ENCODE peak calls at places on chromosomes 7 and 10, in four cellular contexts. O, M, F and W are unnamed samples.

GRCh38 chr10:28774051-28774995 is 97.0 kb downstream of the BAMBI start:
- DNase-seq in M (no peak), O (no peak), F (no peak), W (no peak)

GRCh38 chr10:78176320-78177012 is 142.8 kb downstream of the RPS24 start:
- DNase-seq in O (no peak), M (no peak), F (no peak), W (no peak)

GRCh38 chr10:665579-666091 is 23.8 kb downstream of the DIP2C start:
- DNase-seq in F (no peak), O (no peak), M (no peak), W (no peak)

GRCh38 chr10:3783721-3784432 is 1.1 kb downstream of the KLF6 start:
- DNase-seq in M (peak), F (no peak), O (peak), W (peak)

GRCh38 chr7:151844080-151844827 is 32.7 kb downstream of the PRKAG2 start:
- DNase-seq in O (no peak), M (no peak), F (no peak), W (no peak)

GRCh38 chr7:91348686-91349085 is 84.5 kb downstream of the FZD1 start:
- DNase-seq in O (no peak), F (no peak), M (no peak), W (no peak)

GRCh38 chr7:42639930-42640329 is 271.9 kb downstream of the C7orf25 start:
- DNase-seq in F (no peak), M (no peak), O (no peak), W (no peak)

GRCh38 chr10:103936022-103936421 is 18.0 kb upstream of the STN1 start:
- DNase-seq in F (no peak), O (no peak), M (no peak), W (no peak)

GRCh38 chr10:133230387-133231195 is 574 bp downstream of the UTF1 start:
- DNase-seq in O (peak), M (no peak), F (no peak), W (no peak)

GRCh38 chr7:2431260-2431867 is 28.0 kb downstream of the CHST12 start:
- DNase-seq in M (no peak), F (peak), O (peak), W (peak)

GRCh38 chr7:105787071-105787470 is 89.3 kb downstream of the ATXN7L1 start:
- DNase-seq in M (no peak), O (no peak), F (no peak), W (no peak)

GRCh38 chr7:38477333-38477732 is 153.8 kb downstream of the AMPH start:
- DNase-seq in M (no peak), O (no peak), F (no peak), W (no peak)

GRCh38 chr10:110006358-110007170 is 1.2 kb upstream of the ADD3 start:
- DNase-seq in M (peak), F (no peak), O (peak), W (no peak)

GRCh38 chr7:6268909-6269306 is 3.5 kb downstream of the CYTH3 start:
- DNase-seq in O (peak), M (no peak), F (no peak), W (no peak)

GRCh38 chr7:102321351-102322201 is 34.7 kb downstream of the SPDYE6 start:
- DNase-seq in O (peak), F (no peak), M (no peak), W (no peak)

GRCh38 chr10:31953080-31953479 is 24.4 kb upstream of the ARHGAP12 start:
- DNase-seq in O (no peak), M (no peak), F (no peak), W (no peak)

GRCh38 chr7:51024867-51025266 is 242.2 kb upstream of the GRB10 start:
- DNase-seq in M (no peak), O (no peak), F (no peak), W (no peak)

GRCh38 chr10:47165711-47166404 is 134.1 kb upstream of the GDF10 start:
- DNase-seq in O (peak), M (peak), F (no peak), W (no peak)

GRCh38 chr10:97279121-97279815 is 13.2 kb downstream of the ARHGAP19 start:
- DNase-seq in O (no peak), M (no peak), F (no peak), W (no peak)

GRCh38 chr10:118241229-118242137 is 100.6 kb downstream of the FAM204A start:
- DNase-seq in F (peak), O (peak), M (peak), W (peak)